ENCODE peak calls at places on chromosomes 6 and 20, in seven cellular contexts. Z, D, H, G, W, L and C are unnamed samples.
A peak's percentile ranks its signal among the peaks of the same experiment; 100 is the strongest.

GRCh38 chr20:43702502-43702901 is 24.3 kb downstream of the GTSF1L start:
- DNase-seq in Z (no peak), D (no peak), H (no peak), G (no peak), W (no peak), L (no peak), C (no peak)

GRCh38 chr6:148530394-148530923 is 187.8 kb downstream of the SASH1 start:
- DNase-seq in Z (no peak), D (no peak), H (peak; percentile 94), G (no peak), W (peak; percentile 22), L (no peak), C (peak; percentile 79)

GRCh38 chr6:93644611-93645010 is 225.3 kb upstream of the EPHA7 start:
- DNase-seq in Z (no peak), D (no peak), H (peak; percentile 3), G (no peak), W (peak; percentile 31), L (no peak), C (no peak)

GRCh38 chr6:157761331-157761921 is 61.6 kb upstream of the SNX9 start:
- DNase-seq in Z (no peak), D (peak; percentile 71), H (peak; percentile 89), G (no peak), W (no peak), L (no peak), C (peak; percentile 84)

GRCh38 chr6:28789553-28790083 is 134.2 kb downstream of the TRIM27 start:
- DNase-seq in Z (no peak), D (peak; percentile 75), H (peak; percentile 67), G (no peak), W (peak; percentile 61), L (no peak), C (peak; percentile 61)

GRCh38 chr6:57089265-57089664 is 723 bp upstream of the ZNF451 start:
- DNase-seq in Z (no peak), D (no peak), H (no peak), G (no peak), W (no peak), L (no peak), C (no peak)

GRCh38 chr6:12791371-12791770 is 74.8 kb downstream of the PHACTR1 start:
- DNase-seq in Z (no peak), D (no peak), H (no peak), G (no peak), W (no peak), L (no peak), C (peak; percentile 18)

GRCh38 chr6:111534366-111534765 is 51.3 kb upstream of the REV3L start:
- DNase-seq in Z (no peak), D (no peak), H (peak; percentile 56), G (peak; percentile 25), W (peak; percentile 83), L (no peak), C (peak; percentile 79)

GRCh38 chr6:71031912-71032311 is 75.1 kb upstream of the B3GAT2 start:
- DNase-seq in Z (no peak), D (no peak), H (no peak), G (no peak), W (no peak), L (no peak), C (no peak)

GRCh38 chr6:17729223-17730077 is 22.7 kb upstream of the NUP153 start:
- DNase-seq in Z (no peak), D (no peak), H (no peak), G (no peak), W (no peak), L (no peak), C (no peak)

GRCh38 chr6:170074907-170075306 is 216.0 kb downstream of the DLL1 start:
- DNase-seq in Z (peak; percentile 25), D (no peak), H (no peak), G (no peak), W (no peak), L (no peak), C (no peak)

GRCh38 chr20:36644713-36645109 is 1.3 kb downstream of the SLA2 start:
- DNase-seq in Z (no peak), D (no peak), H (no peak), G (no peak), W (no peak), L (no peak), C (no peak)

GRCh38 chr6:43454290-43455033 is 886 bp downstream of the DLK2 start:
- DNase-seq in Z (peak; percentile 84), D (peak; percentile 76), H (peak; percentile 80), G (peak; percentile 35), W (peak; percentile 48), L (peak; percentile 90), C (peak; percentile 92)

GRCh38 chr20:44104807-44105517 is 82.0 kb downstream of the JPH2 start:
- DNase-seq in Z (no peak), D (no peak), H (peak; percentile 59), G (no peak), W (no peak), L (no peak), C (peak; percentile 46)

GRCh38 chr6:85273870-85274269 is 176.0 kb upstream of the NT5E start:
- DNase-seq in Z (no peak), D (no peak), H (peak; percentile 7), G (no peak), W (no peak), L (no peak), C (peak; percentile 2)

GRCh38 chr6:15675537-15676170 is 12.8 kb upstream of the DTNBP1 start:
- DNase-seq in Z (no peak), D (no peak), H (no peak), G (no peak), W (no peak), L (no peak), C (no peak)